ENCODE peak calls at places on chromosomes 16 and 17, in seven cellular contexts. P is ovary, Q is right atrium auricular region, C is neural progenitor cell, Y is right lobe of liver, E is body of pancreas, B is cardiac muscle cell. H is an unnamed sample.

GRCh38 chr17:55632893-55633292 is 89.8 kb downstream of the TMEM100 start:
- DNase-seq in P (no peak), Q (no peak), C (no peak), Y (no peak), E (no peak), B (peak; percentile 62), H (no peak)

GRCh38 chr16:25271421-25271820 is 13.8 kb upstream of the ZKSCAN2 start:
- DNase-seq in P (no peak), Q (no peak), C (no peak), Y (no peak), E (no peak), B (no peak), H (no peak)

GRCh38 chr16:67548265-67549126 is 13.8 kb upstream of the CTCF start:
- DNase-seq in P (no peak), Q (no peak), C (no peak), Y (peak; percentile 28), E (no peak), B (no peak), H (no peak)

GRCh38 chr17:49260011-49260921 is 29.7 kb upstream of the PHOSPHO1 start:
- DNase-seq in P (peak; percentile 36), Q (peak; percentile 82), C (peak; percentile 82), Y (peak; percentile 73), E (peak; percentile 55), B (peak; percentile 86), H (no peak)

GRCh38 chr16:47815655-47816054 is 340.1 kb downstream of the ABCC12 start:
- DNase-seq in P (no peak), Q (no peak), C (no peak), Y (no peak), E (no peak), B (peak; percentile 17), H (no peak)

GRCh38 chr17:46140645-46141197 is 52.5 kb downstream of the KANSL1 start:
- DNase-seq in P (no peak), Q (no peak), C (no peak), Y (no peak), E (no peak), B (no peak), H (no peak)

GRCh38 chr17:50201226-50201854 is at the start of gene COL1A1:
- DNase-seq in P (peak; percentile 93), Q (peak; percentile 83), C (peak; percentile 38), Y (peak; percentile 59), E (peak; percentile 38), B (peak; percentile 93), H (no peak)

GRCh38 chr16:51418258-51418657 is 267.2 kb upstream of the SALL1 start:
- DNase-seq in P (no peak), Q (no peak), C (peak; percentile 60), Y (no peak), E (no peak), B (no peak), H (no peak)

GRCh38 chr16:81616321-81617020 is 162.6 kb upstream of the PLCG2 start:
- DNase-seq in P (peak; percentile 51), Q (no peak), C (peak; percentile 35), Y (peak; percentile 72), E (peak; percentile 47), B (peak; percentile 77), H (peak; percentile 46)

GRCh38 chr16:67430504-67431076 is 331 bp upstream of the HSD11B2 start:
- DNase-seq in P (peak; percentile 60), Q (no peak), C (peak; percentile 57), Y (peak; percentile 86), E (no peak), B (no peak), H (peak; percentile 60)

GRCh38 chr16:29857133-29857760 is 5.8 kb downstream of the CDIPT start:
- DNase-seq in P (no peak), Q (no peak), C (no peak), Y (no peak), E (no peak), B (peak; percentile 72), H (no peak)

GRCh38 chr16:17061326-17061725 is 409.4 kb downstream of the XYLT1 start:
- DNase-seq in P (no peak), Q (no peak), C (no peak), Y (no peak), E (no peak), B (no peak), H (no peak)

GRCh38 chr17:82320956-82321927 is 3.8 kb upstream of the CD7 start:
- DNase-seq in P (peak; percentile 58), Q (no peak), C (peak; percentile 63), Y (no peak), E (peak; percentile 51), B (peak; percentile 28), H (no peak)

GRCh38 chr17:73794336-73794735 is 150.1 kb upstream of the SDK2 start:
- DNase-seq in P (no peak), Q (no peak), C (no peak), Y (no peak), E (no peak), B (no peak), H (no peak)

GRCh38 chr17:82302991-82303943 is 14.1 kb downstream of the CD7 start:
- DNase-seq in P (no peak), Q (no peak), C (no peak), Y (no peak), E (no peak), B (no peak), H (no peak)

GRCh38 chr16:82404586-82405315 is 222.0 kb upstream of the CDH13 start:
- DNase-seq in P (no peak), Q (no peak), C (no peak), Y (no peak), E (no peak), B (no peak), H (no peak)

GRCh38 chr17:78253946-78254672 is 22.7 kb downstream of the TMEM235 start:
- DNase-seq in P (peak; percentile 89), Q (peak; percentile 79), C (peak; percentile 98), Y (peak; percentile 89), E (peak; percentile 88), B (peak; percentile 90), H (peak; percentile 92)

GRCh38 chr16:31484491-31485171 is 1.7 kb downstream of the SLC5A2 start:
- DNase-seq in P (no peak), Q (no peak), C (peak; percentile 27), Y (peak; percentile 54), E (peak; percentile 45), B (peak; percentile 36), H (no peak)

GRCh38 chr17:79741751-79742588 is 11.2 kb downstream of the ENPP7 start:
- DNase-seq in P (peak; percentile 80), Q (peak; percentile 64), C (peak; percentile 87), Y (peak; percentile 79), E (peak; percentile 85), B (peak; percentile 54), H (peak; percentile 73)
- H3K4me3 ChIP-seq in P (no peak overlapping the region), Q (peak overlapping the region; percentile 18), C (peak overlapping the region; percentile 47), Y (peak overlapping the region; percentile 4), E (no peak overlapping the region), B (peak overlapping the region; percentile 17), H (peak overlapping the region; percentile 18)

DNA sequence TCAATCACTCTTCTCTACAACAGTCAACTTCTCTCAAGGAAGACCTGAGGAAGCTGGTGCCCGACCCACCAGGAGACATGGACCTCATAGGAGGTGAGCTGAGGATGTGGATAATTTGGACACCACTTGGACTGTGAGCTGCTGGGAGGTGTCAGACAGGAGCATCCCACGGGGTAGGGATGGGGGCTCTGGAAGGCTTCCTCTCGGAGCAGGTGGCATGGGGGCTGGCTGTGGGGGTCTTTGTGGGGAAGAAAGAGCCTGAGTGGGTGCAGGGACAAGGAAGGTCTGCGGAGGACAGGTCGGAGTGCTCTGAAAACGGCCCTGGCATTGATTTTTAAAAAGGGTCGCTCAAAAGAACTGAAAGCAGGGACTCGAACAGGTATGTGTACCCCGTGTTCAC is 64.0 kb downstream of the TBC1D16 start:
- DNase-seq in P (peak; percentile 9), Q (no peak), C (no peak), Y (no peak), E (peak; percentile 0), B (no peak), H (peak; percentile 26)
- H3K27ac ChIP-seq in P (no peak overlapping the region), Q (no peak overlapping the region), C (no peak overlapping the region), Y (no peak overlapping the region), E (no peak overlapping the region), B (no peak overlapping the region), H (no peak overlapping the region)

DNA sequence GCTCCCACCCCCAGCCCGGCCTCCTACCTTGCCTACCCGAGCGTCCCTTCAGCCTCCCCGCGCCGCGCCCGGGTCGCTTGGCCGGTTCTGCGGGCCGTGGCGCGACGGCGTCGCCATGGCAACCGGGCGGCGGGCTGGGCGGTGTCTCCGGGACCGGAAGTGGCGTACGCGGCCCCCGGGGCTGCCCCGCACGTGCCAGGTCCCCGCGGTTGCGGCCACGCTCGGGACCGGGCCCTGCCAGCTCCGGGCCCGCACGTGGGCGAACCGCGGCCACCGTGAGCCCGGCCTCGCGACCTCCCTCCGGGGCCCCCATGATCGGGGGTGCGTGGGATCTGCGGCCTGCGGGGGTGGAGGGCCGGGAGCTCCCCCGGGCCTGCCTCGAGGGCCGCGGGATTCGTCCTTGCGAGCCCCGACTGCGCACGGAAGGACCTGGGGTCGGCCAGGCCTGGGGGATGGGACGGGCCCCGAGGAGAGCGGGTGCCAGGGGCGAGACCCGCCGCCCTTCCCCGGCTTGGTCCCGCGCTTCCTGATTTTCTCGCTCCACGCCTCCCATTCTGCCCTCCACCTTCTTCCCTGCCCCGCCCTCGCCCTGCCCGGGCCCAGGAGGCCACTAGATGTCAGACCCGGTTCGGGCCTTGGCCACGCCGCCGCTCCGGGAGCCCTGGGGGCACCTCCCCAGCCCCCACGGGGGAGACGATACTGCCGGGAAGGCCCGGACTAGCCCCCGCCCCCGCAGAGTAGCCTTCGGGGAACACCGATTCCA is at the start of gene CYB561:
- DNase-seq in P (peak; percentile 86), Q (peak; percentile 78), C (peak; percentile 82), Y (peak; percentile 79), E (peak; percentile 89), B (peak; percentile 79), H (peak; percentile 61)
- TF ChIP-seq CTCF in P (no peak), Q (peak; percentile 48), C (no peak), Y (no peak), E (peak; percentile 14), B (peak; percentile 20), H (no peak)

GRCh38 chr17:71757956-71758355 is 362.9 kb upstream of the SOX9 start:
- DNase-seq in P (no peak), Q (no peak), C (no peak), Y (no peak), E (no peak), B (no peak), H (no peak)
- H3K4me3 ChIP-seq in P (no peak overlapping the region), Q (no peak overlapping the region), C (no peak overlapping the region), Y (no peak overlapping the region), E (no peak overlapping the region), B (no peak overlapping the region), H (no peak overlapping the region)

H was measured in dorsolateral prefrontal cortex.